ENCODE peak calls at places on chromosome 5, in ten cellular contexts. T is kidney tubule cell; N is HCT116; U is naive thymus-derived CD8-positive, alpha-beta T cell; E is left ventricle myocardium inferior; Y is GM10248; X is stimulated activated CD8-positive, alpha-beta memory T cell treated with anti-CD3 and anti-CD28 coated beads, Interleukin-4, amount 100 ng/mL, for 24 hours; R is heart left ventricle; Z is fibroblast of lung; M is testis. Q is an unnamed sample.

GRCh38 chr5:42502613-42503470 is 79.6 kb downstream of the GHR start:
- DNase-seq in T (no peak), N (no peak), U (no peak), E (no peak), Y (no peak), X (no peak), R (no peak), Z (no peak), M (no peak), Q (no peak)

GRCh38 chr5:73918791-73919221 is 292.8 kb downstream of the ARHGEF28 start:
- DNase-seq in T (no peak), N (no peak), U (no peak), E (no peak), Y (no peak), X (no peak), R (no peak), Z (no peak), M (no peak), Q (peak)

GRCh38 chr5:64347308-64347707 is 158.5 kb upstream of the RGS7BP start:
- DNase-seq in T (no peak), N (no peak), U (no peak), E (no peak), Y (no peak), X (no peak), R (no peak), Z (no peak), M (no peak), Q (no peak)

GRCh38 chr5:134184155-134185135 is 7.7 kb upstream of the SKP1 start:
- DNase-seq in T (peak), N (peak), U (peak), E (peak), Y (peak), X (peak), R (peak), Z (peak), M (peak), Q (peak)

GRCh38 chr5:180113660-180114303 is 42.2 kb upstream of the RNF130 start:
- DNase-seq in T (no peak), N (no peak), U (no peak), E (no peak), Y (no peak), X (no peak), R (no peak), Z (no peak), M (no peak), Q (peak)

GRCh38 chr5:54743997-54744788 is 226.6 kb downstream of the SNX18 start:
- DNase-seq in T (peak), N (no peak), U (peak), E (no peak), Y (peak), X (peak), R (peak), Z (peak), M (no peak), Q (no peak)

GRCh38 chr5:3091040-3091774 is 339.7 kb upstream of the IRX2 start:
- DNase-seq in T (no peak), N (no peak), U (no peak), E (no peak), Y (no peak), X (no peak), R (no peak), Z (no peak), M (no peak), Q (no peak)

GRCh38 chr5:56588636-56589485 is 226.5 kb upstream of the MAP3K1 start:
- DNase-seq in T (no peak), N (no peak), U (peak), E (peak), Y (peak), X (peak), R (peak), Z (no peak), M (no peak), Q (peak)

GRCh38 chr5:150111121-150111520 is 24.8 kb upstream of the CSF1R start:
- DNase-seq in T (no peak), N (no peak), U (no peak), E (no peak), Y (no peak), X (no peak), R (no peak), Z (no peak), M (no peak), Q (peak)

GRCh38 chr5:78706825-78707224 is 58.3 kb upstream of the LHFPL2 start:
- DNase-seq in T (no peak), N (no peak), U (no peak), E (no peak), Y (no peak), X (no peak), R (no peak), Z (no peak), M (no peak), Q (no peak)

GRCh38 chr5:119343766-119344165 is 12.1 kb upstream of the TNFAIP8 start:
- DNase-seq in T (peak), N (no peak), U (no peak), E (no peak), Y (no peak), X (peak), R (no peak), Z (peak), M (no peak), Q (no peak)

GRCh38 chr5:68070641-68071191 is 144.8 kb upstream of the PIK3R1 start:
- DNase-seq in T (no peak), N (no peak), U (no peak), E (no peak), Y (peak), X (no peak), R (no peak), Z (no peak), M (no peak), Q (no peak)

GRCh38 chr5:100448250-100448649 is 86.9 kb upstream of the FAM174A start:
- DNase-seq in T (no peak), N (no peak), U (no peak), E (no peak), Y (no peak), X (no peak), R (no peak), Z (peak), M (no peak), Q (no peak)

Q was measured in left ventricle myocardium superior.